ENCODE peak calls at places on chromosome 18, in ten cellular contexts. Q is tibial artery; X is Panc1; L is AG04450; R is kidney epithelial cell; F is uterus; G is CD8-positive, alpha-beta T cell; V is neural progenitor cell; D is psoas muscle; K is breast epithelium. J is an unnamed sample.

GRCh38 chr18:31487251-31488015 is 10.5 kb upstream of the DSG2 start:
- DNase-seq in Q (no peak), X (no peak), L (no peak), R (peak; percentile 89), F (no peak), G (no peak), V (no peak), D (no peak), K (no peak), J (no peak)

GRCh38 chr18:60543646-60544045 is 171.1 kb upstream of the MC4R start:
- DNase-seq in Q (no peak), X (no peak), L (no peak), R (no peak), F (no peak), G (no peak), V (no peak), D (no peak), K (no peak), J (no peak)

GRCh38 chr18:3332376-3332775 is 70.4 kb downstream of the MYL12B start:
- DNase-seq in Q (no peak), X (no peak), L (no peak), R (no peak), F (no peak), G (no peak), V (no peak), D (no peak), K (no peak), J (no peak)

GRCh38 chr18:41459657-41460056 is 495.4 kb upstream of the PIK3C3 start:
- DNase-seq in Q (no peak), X (no peak), L (no peak), R (no peak), F (no peak), G (no peak), V (no peak), D (no peak), K (no peak), J (no peak)

GRCh38 chr18:5998907-5999306 is 103.6 kb upstream of the TMEM200C start:
- DNase-seq in Q (no peak), X (no peak), L (no peak), R (no peak), F (no peak), G (no peak), V (no peak), D (no peak), K (no peak), J (no peak)

GRCh38 chr18:44507729-44508325 is 172.9 kb upstream of the SETBP1 start:
- DNase-seq in Q (peak; percentile 67), X (no peak), L (no peak), R (no peak), F (no peak), G (peak; percentile 27), V (no peak), D (peak; percentile 14), K (no peak), J (no peak)

GRCh38 chr18:62715829-62716678 is 713 bp downstream of the PHLPP1 start:
- DNase-seq in Q (peak; percentile 79), X (no peak), L (no peak), R (no peak), F (peak; percentile 48), G (peak; percentile 61), V (peak; percentile 74), D (peak; percentile 59), K (peak; percentile 53), J (no peak)

GRCh38 chr18:55830490-55830889 is 242.5 kb upstream of the TCF4 start:
- DNase-seq in Q (no peak), X (no peak), L (no peak), R (no peak), F (no peak), G (no peak), V (no peak), D (no peak), K (no peak), J (no peak)

DNA sequence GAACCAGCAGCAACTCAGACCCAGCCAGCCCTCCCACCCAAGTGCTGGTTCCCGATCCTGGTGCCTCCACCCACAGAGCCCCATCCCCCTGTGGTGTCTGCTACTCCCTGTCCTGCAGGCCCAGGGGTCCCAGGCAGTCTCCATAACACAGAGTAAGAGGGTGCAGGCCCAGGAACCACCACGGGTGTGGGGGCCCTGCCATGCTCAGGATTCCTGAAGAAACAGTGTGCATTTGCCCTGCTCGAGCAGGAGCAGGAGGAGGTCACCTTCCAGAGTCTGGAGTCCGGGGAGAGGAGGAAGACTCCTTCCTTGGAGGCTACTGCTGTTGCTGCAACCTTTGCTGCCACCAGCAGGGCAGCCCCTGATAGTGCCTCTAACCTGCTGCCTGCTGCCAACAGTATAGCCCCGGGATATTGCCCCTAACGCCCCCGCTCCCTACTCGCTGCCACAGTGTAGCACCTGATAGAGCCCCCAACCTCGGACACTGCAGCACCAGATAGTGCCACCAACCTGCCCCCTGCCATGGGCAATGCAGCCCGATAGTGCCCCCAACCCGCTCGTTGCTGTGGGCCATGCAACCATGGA is 46.8 kb upstream of the ANKRD62 start:
- DNase-seq in Q (no peak), X (no peak), L (no peak), R (no peak), F (no peak), G (no peak), V (peak; percentile 45), D (no peak), K (no peak), J (no peak)
- TF ChIP-seq CTCF in Q (no peak), X (peak; percentile 52), L (no peak), R (peak; percentile 6), F (no peak), G (no peak), V (peak; percentile 41), D (no peak), K (no peak), J (no peak)

GRCh38 chr18:13485604-13486003 is 240.8 kb downstream of the FAM210A start:
- DNase-seq in Q (no peak), X (no peak), L (no peak), R (no peak), F (no peak), G (no peak), V (no peak), D (no peak), K (no peak), J (no peak)

GRCh38 chr18:13485182-13485581 is 241.2 kb downstream of the FAM210A start:
- DNase-seq in Q (no peak), X (no peak), L (no peak), R (no peak), F (no peak), G (no peak), V (no peak), D (no peak), K (no peak), J (no peak)

GRCh38 chr18:13482641-13482945 is 243.8 kb downstream of the FAM210A start:
- DNase-seq in Q (no peak), X (no peak), L (no peak), R (no peak), F (no peak), G (no peak), V (no peak), D (no peak), K (no peak), J (no peak)

GRCh38 chr18:13481820-13482640 is 244.3 kb downstream of the FAM210A start:
- DNase-seq in Q (no peak), X (no peak), L (no peak), R (no peak), F (no peak), G (no peak), V (no peak), D (no peak), K (no peak), J (no peak)

DNA sequence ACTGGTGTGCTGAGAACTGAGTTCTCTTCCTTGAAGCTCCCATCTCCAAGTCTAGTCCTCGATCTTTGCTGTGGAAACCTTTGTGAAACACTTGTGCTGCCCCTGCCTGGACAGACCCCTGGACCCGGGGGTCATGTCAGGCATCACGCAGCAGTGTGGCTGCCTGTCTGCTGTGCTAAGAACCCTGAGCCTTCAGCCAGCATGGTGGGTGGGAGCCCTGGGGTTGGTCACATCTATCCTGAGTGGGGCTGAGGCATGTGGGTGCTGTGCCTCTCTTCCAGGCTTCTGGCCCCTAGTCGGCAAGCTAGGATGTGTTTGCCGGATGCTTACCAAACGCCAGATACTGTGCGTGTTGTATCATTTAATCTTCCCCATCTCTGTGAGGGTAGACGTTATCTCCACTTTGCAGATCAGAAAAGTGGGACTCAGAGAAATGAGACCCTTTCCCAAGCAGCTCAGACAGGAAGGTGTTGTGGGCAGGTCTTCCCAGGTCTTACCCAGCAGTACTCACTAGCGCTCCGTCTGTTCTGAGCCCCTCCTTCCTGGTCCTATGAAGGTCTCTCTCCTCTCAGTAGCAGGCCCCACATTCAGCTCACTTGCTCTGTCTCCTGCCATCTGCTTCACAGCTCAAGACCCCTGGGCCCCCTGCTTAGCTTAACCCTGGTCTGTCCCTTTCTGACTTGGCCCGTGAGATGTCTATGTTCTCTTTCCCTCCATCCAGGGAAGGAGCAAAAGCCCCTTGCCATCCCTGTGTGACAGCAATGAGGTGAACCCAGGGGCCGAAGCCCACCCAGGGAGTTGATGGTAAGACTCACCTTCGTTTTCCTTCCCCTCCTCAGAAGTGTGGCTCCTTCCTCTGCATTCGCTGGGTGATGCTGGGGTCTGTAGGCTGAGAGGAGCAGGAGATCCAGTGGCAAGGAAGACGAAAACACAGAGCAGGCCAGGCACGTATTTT is 242.8 kb downstream of the FAM210A start:
- DNase-seq in Q (no peak), X (no peak), L (no peak), R (no peak), F (no peak), G (no peak), V (no peak), D (no peak), K (no peak), J (no peak)
- H3K4me3 ChIP-seq in Q (no peak overlapping the region), X (no peak overlapping the region), L (no peak overlapping the region), R (no peak overlapping the region), F (no peak overlapping the region), G (no peak overlapping the region), V (no peak overlapping the region), D (no peak overlapping the region), K (no peak overlapping the region), J (no peak overlapping the region)

DNA sequence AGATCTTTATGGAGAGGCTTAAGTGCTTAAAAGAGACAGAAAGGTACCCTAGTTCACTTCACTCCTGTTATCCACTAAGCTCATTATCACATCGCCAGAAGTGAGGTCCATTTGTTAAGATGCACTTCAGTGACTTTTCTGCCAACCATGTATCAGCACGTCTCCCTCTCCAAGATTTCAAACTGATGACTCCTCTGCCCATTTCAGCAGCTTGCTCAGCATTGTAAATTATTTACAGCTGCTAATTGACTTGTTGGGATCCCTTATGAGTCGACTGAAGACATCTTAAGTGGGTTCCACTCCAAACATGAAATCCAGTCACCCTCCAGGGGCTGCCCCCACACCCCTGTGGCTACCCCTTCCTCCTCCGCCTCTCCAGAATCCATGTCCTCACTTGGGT is 37.3 kb downstream of the DIPK1C start:
- DNase-seq in Q (no peak), X (no peak), L (no peak), R (peak; percentile 61), F (no peak), G (no peak), V (no peak), D (no peak), K (no peak), J (no peak)
- H3K27me3 ChIP-seq in Q (no peaks in the 10 kb centered on the region), X (peaks cover 28% of the 10 kb centered on the region), L (peaks cover 16% of the 10 kb centered on the region), R (peaks cover 10% of the 10 kb centered on the region), F (no peaks in the 10 kb centered on the region), G (no peaks in the 10 kb centered on the region), V (no peaks in the 10 kb centered on the region), D (no peaks in the 10 kb centered on the region), K (no peaks in the 10 kb centered on the region), J (no peaks in the 10 kb centered on the region)

GRCh38 chr18:39843546-39843945 is 2111.5 kb upstream of the PIK3C3 start:
- DNase-seq in Q (no peak), X (no peak), L (no peak), R (no peak), F (no peak), G (no peak), V (peak; percentile 3), D (no peak), K (no peak), J (no peak)

GRCh38 chr18:39839782-39840181 is 2115.3 kb upstream of the PIK3C3 start:
- DNase-seq in Q (no peak), X (no peak), L (no peak), R (no peak), F (no peak), G (no peak), V (no peak), D (no peak), K (no peak), J (no peak)

GRCh38 chr18:39842042-39842791 is 2112.8 kb upstream of the PIK3C3 start:
- DNase-seq in Q (no peak), X (no peak), L (no peak), R (no peak), F (no peak), G (no peak), V (peak; percentile 50), D (no peak), K (no peak), J (no peak)

GRCh38 chr18:39840406-39840805 is 2114.6 kb upstream of the PIK3C3 start:
- DNase-seq in Q (no peak), X (no peak), L (no peak), R (no peak), F (no peak), G (no peak), V (no peak), D (no peak), K (no peak), J (no peak)

GRCh38 chr18:39841133-39842041 is 2113.6 kb upstream of the PIK3C3 start:
- DNase-seq in Q (peak; percentile 67), X (no peak), L (peak; percentile 27), R (peak; percentile 38), F (no peak), G (no peak), V (peak; percentile 92), D (peak; percentile 23), K (peak; percentile 24), J (no peak)
- TF ChIP-seq CTCF in Q (no peak), X (peak; percentile 57), L (peak; percentile 59), R (peak; percentile 65), F (peak; percentile 13), G (no peak), V (peak; percentile 67), D (no peak), K (no peak), J (no peak)